ENCODE peak calls at places on chromosomes 12 and 14, in ten cellular contexts. D is neural progenitor cell; Q is IMR-90; O is H9; R is tibial artery; V is A549; G is OCI-LY7; H is ovary; M is CD4-positive, CD25-positive, alpha-beta regulatory T cell; P is psoas muscle. Z is an unnamed sample. For H3K9me3, the result is how much of the 10 kb centered on the place peaks cover.

GRCh38 chr12:25825494-25825893 is 133.0 kb upstream of the RASSF8 start:
- DNase-seq in O (no peak), G (no peak), D (no peak), V (no peak), M (no peak), P (no peak), H (no peak), Q (no peak), R (no peak), Z (no peak)

GRCh38 chr12:83945871-83946270 is 966.7 kb downstream of the SLC6A15 start:
- DNase-seq in R (no peak), H (no peak), G (no peak), V (peak), O (no peak), P (no peak), M (no peak), Q (peak), D (no peak), Z (no peak)

GRCh38 chr14:101072070-101072469 is 168.5 kb upstream of the RTL1 start:
- DNase-seq in O (peak), H (no peak), Q (no peak), R (no peak), G (no peak), D (no peak), P (no peak), M (no peak), V (no peak), Z (no peak)

GRCh38 chr12:46207644-46208043 is 61.2 kb downstream of the SLC38A1 start:
- DNase-seq in H (no peak), G (no peak), R (no peak), M (no peak), O (no peak), P (no peak), D (no peak), V (no peak), Q (no peak), Z (no peak)

GRCh38 chr14:100533647-100534485 is 53.4 kb downstream of the BEGAIN start:
- DNase-seq in V (no peak), M (no peak), G (no peak), Q (no peak), R (peak), O (peak), H (peak), P (peak), D (no peak), Z (peak)

GRCh38 chr14:90368946-90369721 is 27.7 kb upstream of the CALM1 start:
- DNase-seq in R (no peak), Q (peak), V (peak), P (no peak), G (peak), M (peak), D (no peak), H (no peak), O (no peak), Z (no peak)

GRCh38 chr14:43894534-43894933 is 612.5 kb downstream of the FSCB start:
- DNase-seq in R (no peak), H (no peak), P (no peak), D (peak), M (no peak), O (no peak), V (peak), Q (peak), G (peak), Z (no peak)

GRCh38 chr12:1162083-1162760 is 171.2 kb downstream of the ERC1 start:
- DNase-seq in D (peak), P (no peak), O (no peak), H (no peak), Q (no peak), M (no peak), V (no peak), R (no peak), G (no peak), Z (no peak)

GRCh38 chr12:21773263-21773741 is 1.2 kb downstream of the KCNJ8 start:
- DNase-seq in P (peak), O (peak), V (peak), R (peak), M (no peak), G (no peak), H (peak), D (peak), Q (peak), Z (no peak)

GRCh38 chr12:57390174-57390573 is 40.7 kb downstream of the R3HDM2 start:
- DNase-seq in O (no peak), P (no peak), D (no peak), V (no peak), H (no peak), G (no peak), M (no peak), R (no peak), Q (no peak), Z (no peak)

GRCh38 chr12:42299392-42300308 is 26.2 kb downstream of the ZCRB1 start:
- DNase-seq in R (no peak), V (peak), G (peak), M (peak), O (no peak), Q (peak), D (no peak), P (no peak), H (no peak), Z (no peak)

GRCh38 chr12:112164326-112164660 is 38.9 kb downstream of the TRAFD1 start:
- DNase-seq in V (no peak), H (no peak), M (no peak), O (no peak), D (no peak), G (no peak), R (peak), P (no peak), Q (no peak), Z (no peak)

GRCh38 chr14:58637040-58637390 is 747 bp upstream of the DACT1 start:
- DNase-seq in Q (peak), H (peak), M (no peak), G (no peak), V (peak), O (no peak), D (peak), R (peak), P (peak), Z (no peak)

GRCh38 chr14:76985540-76986260 is 42.8 kb downstream of the IRF2BPL start:
- DNase-seq in V (peak), O (no peak), H (no peak), D (peak), G (no peak), M (no peak), P (no peak), R (no peak), Q (peak), Z (no peak)

GRCh38 chr12:19575307-19576243 is 136.3 kb downstream of the AEBP2 start:
- DNase-seq in G (no peak), Q (peak), O (no peak), P (peak), D (no peak), H (peak), V (peak), R (no peak), M (no peak), Z (no peak)

GRCh38 chr14:58200480-58200841 is 512 bp downstream of the ACTR10 start:
- DNase-seq in Q (peak), P (no peak), M (no peak), R (no peak), D (no peak), O (no peak), V (no peak), H (no peak), G (no peak), Z (no peak)

GRCh38 chr14:61385002-61385685 is 63.8 kb downstream of the PRKCH start:
- DNase-seq in M (peak), P (no peak), O (no peak), R (no peak), Q (no peak), V (no peak), H (no peak), G (no peak), D (no peak), Z (peak)

GRCh38 chr14:29925106-29925722 is 2.4 kb downstream of the PRKD1 start:
- DNase-seq in V (no peak), O (peak), G (no peak), M (no peak), P (no peak), R (no peak), H (no peak), D (peak), Q (peak), Z (no peak)

GRCh38 chr12:26853303-26854027 is 20.5 kb upstream of the ITPR2 start:
- DNase-seq in M (peak), R (peak), P (peak), V (peak), H (peak), D (peak), O (peak), G (peak), Q (peak), Z (peak)

GRCh38 chr12:127172857-127173256 is 1094.1 kb upstream of the TMEM132C start:
- DNase-seq in R (no peak), H (no peak), P (no peak), O (no peak), G (no peak), D (no peak), M (no peak), Q (peak), V (no peak), Z (no peak)

GRCh38 chr14:95315156-95315555 is 4.6 kb downstream of the CLMN start:
- DNase-seq in Q (no peak), D (no peak), R (no peak), M (no peak), P (no peak), H (no peak), V (no peak), O (no peak), G (no peak), Z (no peak)

GRCh38 chr12:93402333-93403311 is 24.9 kb downstream of the NUDT4 start:
- DNase-seq in M (no peak), R (no peak), O (no peak), G (no peak), D (no peak), V (no peak), P (no peak), Q (no peak), H (no peak), Z (no peak)

GRCh38 chr14:73610692-73611091 is 1.6 kb upstream of the ACOT6 start:
- DNase-seq in V (no peak), D (peak), O (no peak), M (no peak), P (no peak), G (no peak), R (no peak), H (no peak), Q (peak), Z (no peak)

GRCh38 chr12:96136720-96137378 is 57.3 kb upstream of the ELK3 start:
- DNase-seq in O (no peak), M (no peak), P (no peak), V (no peak), R (no peak), Q (peak), G (no peak), H (no peak), D (no peak), Z (no peak)

GRCh38 chr12:10031771-10032175 is 1.3 kb downstream of the CLEC9A start:
- DNase-seq in G (no peak), M (no peak), H (no peak), D (no peak), Q (peak), P (no peak), O (peak), V (peak), R (no peak), Z (no peak)

GRCh38 chr12:65229441-65229840 is 49.0 kb upstream of the MSRB3 start:
- DNase-seq in M (no peak), R (no peak), O (no peak), H (no peak), D (no peak), Q (peak), P (no peak), V (no peak), G (no peak), Z (no peak)

GRCh38 chr12:123934829-123935228 is 37.8 kb downstream of the CCDC92 start:
- DNase-seq in R (no peak), P (no peak), V (no peak), D (no peak), Q (peak), M (no peak), O (no peak), G (no peak), H (no peak), Z (no peak)

GRCh38 chr12:88299567-88300101 is 157.5 kb downstream of the TMTC3 start:
- DNase-seq in V (peak), D (no peak), Q (peak), H (no peak), R (no peak), P (no peak), O (no peak), M (no peak), G (no peak), Z (no peak)

GRCh38 chr14:68507544-68508081 is 285.3 kb downstream of the ZFP36L1 start:
- DNase-seq in O (no peak), M (peak), H (no peak), R (no peak), V (no peak), G (peak), P (no peak), D (no peak), Q (no peak), Z (peak)

GRCh38 chr14:60310086-60310684 is 61.2 kb downstream of the PPM1A start:
- DNase-seq in R (no peak), D (no peak), V (no peak), M (no peak), H (no peak), G (no peak), O (no peak), Q (peak), P (no peak), Z (no peak)

GRCh38 chr14:98946995-98947394 is 325.0 kb downstream of the BCL11B start:
- DNase-seq in V (no peak), G (no peak), H (peak), P (no peak), Q (no peak), R (no peak), D (peak), O (no peak), M (no peak), Z (no peak)

GRCh38 chr14:63051301-63051700 is 6.0 kb upstream of the KCNH5 start:
- DNase-seq in D (no peak), M (no peak), G (no peak), P (no peak), O (no peak), V (no peak), H (no peak), Q (no peak), R (no peak), Z (no peak)

GRCh38 chr14:95314609-95315008 is 5.1 kb downstream of the CLMN start:
- DNase-seq in D (no peak), O (no peak), H (no peak), M (no peak), R (no peak), Q (no peak), G (no peak), V (peak), P (no peak), Z (no peak)

GRCh38 chr12:106074706-106075392 is 63.9 kb downstream of the NUAK1 start:
- DNase-seq in M (no peak), D (peak), H (no peak), R (no peak), O (no peak), Q (peak), V (no peak), G (no peak), P (no peak), Z (no peak)

GRCh38 chr14:56002876-56003625 is 115.2 kb upstream of the PELI2 start:
- DNase-seq in D (peak), G (no peak), V (no peak), H (no peak), R (no peak), P (no peak), M (peak), O (no peak), Q (no peak), Z (no peak)

GRCh38 chr12:124655317-124656213 is 88.2 kb upstream of the NCOR2 start:
- DNase-seq in G (no peak), P (peak), V (peak), D (peak), M (no peak), H (peak), R (peak), O (peak), Q (peak), Z (no peak)

GRCh38 chr12:102351326-102351725 is 129.0 kb downstream of the IGF1 start:
- DNase-seq in R (no peak), P (no peak), M (no peak), Q (no peak), H (no peak), O (no peak), V (no peak), G (no peak), D (no peak), Z (no peak)
- H3K9me3 ChIP-seq in R (under half), P (under half), M (under half), Q (under half), H (under half), O (under half), V (under half), G (under half), D (under half), Z (under half)

GRCh38 chr14:104237651-104238423 is 99.5 kb downstream of the KIF26A start:
- DNase-seq in D (no peak), Q (no peak), P (no peak), H (no peak), V (no peak), G (no peak), R (peak), O (peak), M (no peak), Z (no peak)

GRCh38 chr14:104240426-104241157 is 102.2 kb downstream of the KIF26A start:
- DNase-seq in D (peak), O (peak), V (no peak), Q (no peak), P (no peak), M (no peak), H (no peak), G (peak), R (peak), Z (no peak)

GRCh38 chr14:104239185-104239775 is 100.9 kb downstream of the KIF26A start:
- DNase-seq in D (no peak), M (no peak), G (no peak), V (no peak), R (peak), P (no peak), O (no peak), H (no peak), Q (no peak), Z (no peak)

GRCh38 chr14:104239866-104240301 is 101.5 kb downstream of the KIF26A start:
- DNase-seq in M (no peak), V (no peak), P (no peak), O (peak), H (no peak), Q (no peak), D (no peak), R (no peak), G (peak), Z (no peak)

DNA sequence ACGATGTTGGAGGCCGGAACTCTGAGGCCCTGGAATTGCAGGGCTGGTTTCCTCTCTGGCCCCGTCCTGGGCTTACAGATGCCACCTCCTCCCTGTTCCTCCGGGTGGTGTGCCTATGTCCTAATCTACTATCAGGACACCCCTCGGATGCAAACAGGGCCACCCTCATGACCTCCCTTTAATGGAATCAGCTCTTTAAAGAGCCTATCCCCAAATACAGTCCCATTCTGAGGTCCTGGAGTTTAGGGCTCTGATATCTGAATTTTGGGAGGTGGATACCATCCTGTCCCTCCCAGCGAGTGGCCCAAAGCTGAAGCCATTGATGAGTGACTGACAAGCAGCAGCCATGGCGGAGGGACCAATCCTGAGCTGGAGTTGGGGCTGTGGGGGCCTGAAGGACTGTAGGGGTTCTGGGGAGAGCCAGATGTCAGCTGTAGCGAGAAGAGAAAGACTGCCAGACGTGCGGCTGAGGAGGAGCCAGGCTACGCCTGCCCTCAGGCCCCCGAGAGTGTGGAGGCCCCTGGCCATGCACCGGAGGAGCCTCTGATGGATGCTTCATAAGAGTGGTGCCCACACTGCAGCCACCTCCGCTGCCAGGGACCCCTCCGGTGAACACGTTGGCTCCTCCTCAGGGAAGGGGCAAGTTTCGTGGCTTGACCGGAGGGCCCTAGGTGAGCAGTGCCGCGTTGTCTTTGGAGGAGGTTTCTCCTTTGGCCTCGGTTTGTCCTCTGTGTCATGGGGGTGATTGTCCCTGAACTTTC is 100.2 kb downstream of the KIF26A start:
- DNase-seq in P (no peak), D (no peak), V (no peak), R (peak), M (no peak), Q (no peak), H (no peak), G (no peak), O (peak), Z (no peak)
- H3K9me3 ChIP-seq in P (under half), D (under half), V (under half), R (under half), M (under half), Q (under half), H (under half), G (under half), O (under half), Z (under half)

GRCh38 chr12:131119936-131120335 is 166.2 kb downstream of the ADGRD1 start:
- DNase-seq in Q (no peak), D (no peak), H (no peak), M (no peak), R (no peak), O (no peak), P (peak), G (no peak), V (no peak), Z (no peak)

GRCh38 chr12:131116437-131117117 is 162.9 kb downstream of the ADGRD1 start:
- DNase-seq in M (no peak), D (peak), H (no peak), V (peak), P (peak), G (no peak), R (no peak), Q (no peak), O (peak), Z (no peak)

GRCh38 chr12:131117438-131118245 is 163.9 kb downstream of the ADGRD1 start:
- DNase-seq in G (no peak), O (peak), H (no peak), V (no peak), P (no peak), M (no peak), Q (no peak), D (no peak), R (no peak), Z (no peak)

GRCh38 chr12:131120831-131121271 is 167.1 kb downstream of the ADGRD1 start:
- DNase-seq in G (no peak), Q (no peak), H (no peak), D (no peak), R (peak), P (no peak), O (peak), M (no peak), V (no peak), Z (no peak)

GRCh38 chr12:131118366-131118765 is 164.7 kb downstream of the ADGRD1 start:
- DNase-seq in M (no peak), H (no peak), O (peak), R (no peak), P (no peak), V (no peak), Q (no peak), D (no peak), G (no peak), Z (no peak)
- H3K9me3 ChIP-seq in M (under half), H (under half), O (under half), R (under half), P (under half), V (under half), Q (under half), D (under half), G (under half), Z (under half)

DNA sequence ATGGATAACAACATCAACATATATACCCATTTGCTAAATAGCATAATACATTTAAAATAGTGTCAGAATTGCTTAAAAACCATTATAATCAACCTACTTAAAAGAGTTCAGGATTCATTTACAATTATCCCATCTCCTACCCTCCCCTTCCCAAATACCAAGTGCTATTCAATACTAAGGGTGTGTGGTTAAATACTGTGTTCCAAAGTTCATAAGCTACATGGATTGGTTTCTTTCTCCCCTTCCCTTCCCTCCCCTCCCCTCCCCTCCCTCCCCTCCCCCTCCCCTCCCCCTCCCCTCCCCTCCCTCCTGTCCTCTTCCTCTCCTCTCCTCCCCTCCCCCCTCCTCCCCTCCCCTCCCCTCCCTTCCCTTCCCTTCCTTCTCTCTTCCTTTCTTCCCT is 97.0 kb upstream of the NPAS3 start:
- DNase-seq in V (no peak), G (no peak), M (no peak), Q (no peak), R (no peak), O (no peak), D (no peak), H (no peak), P (no peak), Z (no peak)
- H3K9me3 ChIP-seq in V (under half), G (under half), M (under half), Q (under half), R (under half), O (under half), D (under half), H (under half), P (under half), Z (under half)

DNA sequence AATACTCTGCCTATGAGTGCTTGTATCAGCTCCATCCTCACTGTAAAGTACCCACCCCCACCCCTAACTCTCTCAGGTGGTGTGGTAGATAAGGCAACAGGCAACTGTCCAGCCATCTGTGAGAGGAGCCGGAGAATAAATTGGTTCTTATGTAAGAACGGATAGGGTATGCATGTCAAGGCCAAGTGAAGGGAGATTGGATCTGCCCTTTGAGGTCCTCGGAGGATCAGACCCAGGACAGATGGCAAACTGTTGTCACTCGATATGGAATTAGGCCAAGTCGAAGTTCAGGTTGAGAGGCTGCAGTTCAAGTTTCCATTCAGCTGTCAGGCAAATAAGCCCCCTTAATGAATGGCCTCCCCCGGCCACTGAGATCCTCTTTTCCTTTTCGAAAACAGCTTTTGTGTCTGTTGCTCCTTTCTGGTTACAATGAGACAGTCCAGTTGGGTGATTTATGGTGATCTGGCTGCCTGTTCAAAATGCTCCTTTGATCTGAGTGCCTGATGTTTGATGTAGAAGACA is 120.3 kb downstream of the VRK1 start:
- DNase-seq in P (no peak), H (no peak), Q (no peak), O (no peak), D (no peak), M (no peak), R (no peak), V (no peak), G (no peak), Z (no peak)
- H3K9me3 ChIP-seq in P (under half), H (under half), Q (under half), O (under half), D (under half), M (under half), R (under half), V (under half), G (under half), Z (under half)

Z was measured in T-helper 17 cell.